ENCODE peak calls at places on chromosome 2, in seven cellular contexts. T, R, Q, I, C, P and V are unnamed samples.

GRCh38 chr2:19982268-19982667 is 7.6 kb downstream of the WDR35 start:
- DNase-seq in Q (no peak), T (no peak), I (no peak), P (peak), C (no peak), R (no peak), V (no peak)

GRCh38 chr2:32289165-32290054 is 11.7 kb downstream of the YIPF4 start:
- DNase-seq in T (no peak), C (peak), Q (no peak), P (peak), R (peak), I (no peak), V (peak)

GRCh38 chr2:21276163-21276562 is 152.4 kb downstream of the TDRD15 start:
- DNase-seq in Q (no peak), R (peak), T (no peak), I (no peak), C (no peak), P (no peak), V (no peak)

GRCh38 chr2:159891917-159892691 is 94.1 kb upstream of the CD302 start:
- DNase-seq in T (no peak), P (peak), I (peak), Q (no peak), C (peak), R (peak), V (no peak)

GRCh38 chr2:219551412-219551811 is 7.6 kb downstream of the TMEM198 start:
- DNase-seq in T (no peak), C (peak), Q (peak), P (peak), I (no peak), R (no peak), V (no peak)

GRCh38 chr2:10414591-10414990 is 33.5 kb downstream of the ODC1 start:
- DNase-seq in I (no peak), T (no peak), C (no peak), Q (no peak), P (no peak), R (peak), V (no peak)

GRCh38 chr2:64781991-64782390 is 128.3 kb upstream of the SERTAD2 start:
- DNase-seq in I (no peak), R (no peak), C (peak), P (peak), T (no peak), Q (no peak), V (no peak)

GRCh38 chr2:200483729-200484198 is 26.1 kb downstream of the KCTD18 start:
- DNase-seq in I (no peak), Q (no peak), T (no peak), P (no peak), C (peak), R (peak), V (no peak)

GRCh38 chr2:200417389-200417788 is 92.5 kb downstream of the KCTD18 start:
- DNase-seq in R (no peak), Q (no peak), P (no peak), T (no peak), C (no peak), I (no peak), V (no peak)

GRCh38 chr2:10331702-10332401 is 29.1 kb downstream of the HPCAL1 start:
- DNase-seq in T (peak), R (peak), Q (no peak), I (no peak), C (no peak), P (no peak), V (peak)

GRCh38 chr2:238652771-238653157 is 195.1 kb upstream of the TWIST2 start:
- DNase-seq in P (no peak), Q (no peak), I (no peak), C (no peak), R (no peak), T (no peak), V (no peak)
- H3K4me3 ChIP-seq in P (no peak), Q (no peak), I (no peak), C (no peak), R (no peak), T (no peak), V (no peak)

DNA sequence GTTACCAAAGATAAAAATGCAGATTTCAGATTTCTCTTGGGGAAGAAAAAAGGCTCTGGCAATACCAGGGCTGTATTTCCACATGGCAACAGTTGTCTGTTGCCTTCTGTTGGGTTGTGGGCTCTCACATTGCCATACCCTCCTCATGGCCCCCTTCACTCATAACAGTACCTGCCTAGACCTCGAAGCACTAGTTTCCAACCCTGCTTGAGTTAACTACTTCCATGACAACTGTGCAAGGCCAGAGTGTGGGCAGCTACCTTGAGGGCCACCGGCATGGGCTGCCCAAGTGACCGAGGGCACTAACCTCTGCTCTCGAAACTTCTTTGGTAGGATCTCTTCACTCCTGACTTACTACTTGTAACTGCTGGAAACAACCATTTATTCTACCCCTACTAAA is 2.5 kb upstream of the ACTR3 start:
- DNase-seq in C (no peak), T (no peak), I (no peak), P (no peak), Q (no peak), R (no peak), V (no peak)
- H3K4me3 ChIP-seq in C (no peak), T (peak), I (no peak), P (no peak), Q (no peak), R (no peak), V (no peak)

DNA sequence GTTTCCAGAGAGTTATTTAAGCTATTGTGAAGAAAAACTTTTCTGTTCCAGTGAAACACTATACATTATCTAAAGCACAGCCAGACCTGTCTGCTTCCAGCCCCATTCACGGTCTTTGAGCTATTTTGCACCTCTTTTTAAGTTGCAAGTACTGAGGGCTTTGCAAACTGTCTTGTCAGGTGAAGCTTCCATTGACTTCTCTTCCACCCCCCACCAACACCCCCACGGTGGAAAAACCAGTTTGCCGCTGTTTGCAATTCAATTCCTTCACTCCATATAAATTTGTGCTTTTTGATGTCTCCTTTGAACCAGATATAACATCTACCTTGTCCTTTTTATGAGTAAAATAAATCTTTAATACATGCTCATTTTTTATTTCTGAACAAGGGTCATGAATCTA is 15.7 kb downstream of the B3GNT7 start:
- DNase-seq in T (no peak), C (no peak), I (no peak), Q (peak), P (no peak), R (no peak), V (no peak)
- H3K4me3 ChIP-seq in T (no peak), C (no peak), I (no peak), Q (no peak), P (no peak), R (no peak), V (no peak)

GRCh38 chr2:161415467-161416293 is 417 bp upstream of the TBR1 start:
- DNase-seq in P (no peak), T (no peak), R (no peak), C (no peak), I (no peak), Q (no peak), V (no peak)

GRCh38 chr2:161416633-161417427 is 733 bp downstream of the TBR1 start:
- DNase-seq in R (no peak), Q (no peak), P (no peak), C (no peak), I (no peak), T (no peak), V (no peak)

GRCh38 chr2:161415041-161415440 is 1.1 kb upstream of the TBR1 start:
- DNase-seq in R (no peak), Q (no peak), P (no peak), C (no peak), T (no peak), I (no peak), V (no peak)

GRCh38 chr2:161417428-161418274 is 1.6 kb downstream of the TBR1 start:
- DNase-seq in T (no peak), R (no peak), I (no peak), Q (no peak), C (no peak), P (no peak), V (no peak)

DNA sequence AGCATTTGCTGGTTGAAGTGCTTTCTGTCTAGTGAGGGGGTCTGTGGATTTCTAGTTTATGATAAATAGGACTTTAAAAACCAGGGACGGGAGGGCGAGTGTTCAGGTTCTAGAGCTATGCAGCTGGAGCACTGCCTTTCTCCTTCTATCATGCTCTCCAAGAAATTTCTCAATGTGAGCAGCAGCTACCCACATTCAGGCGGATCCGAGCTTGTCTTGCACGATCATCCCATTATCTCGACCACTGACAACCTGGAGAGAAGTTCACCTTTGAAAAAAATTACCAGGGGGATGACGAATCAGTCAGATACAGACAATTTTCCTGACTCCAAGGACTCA is at the start of gene TBR1:
- DNase-seq in T (no peak), R (no peak), I (no peak), C (no peak), P (no peak), Q (no peak), V (no peak)
- H3K4me3 ChIP-seq in T (peak), R (no peak), I (no peak), C (no peak), P (no peak), Q (no peak), V (no peak)

GRCh38 chr2:191230174-191230573 is 15.0 kb upstream of the MYO1B start:
- DNase-seq in C (peak), Q (no peak), I (peak), P (peak), R (no peak), T (no peak), V (no peak)
- H3K4me3 ChIP-seq in C (no peak), Q (no peak), I (no peak), P (peak), R (no peak), T (no peak), V (no peak)

GRCh38 chr2:41821167-41821566 is 226.7 kb upstream of the PKDCC start:
- DNase-seq in T (no peak), C (no peak), P (no peak), R (no peak), I (no peak), Q (no peak), V (no peak)
- H3K4me3 ChIP-seq in T (no peak), C (no peak), P (no peak), R (no peak), I (no peak), Q (no peak), V (no peak)

DNA sequence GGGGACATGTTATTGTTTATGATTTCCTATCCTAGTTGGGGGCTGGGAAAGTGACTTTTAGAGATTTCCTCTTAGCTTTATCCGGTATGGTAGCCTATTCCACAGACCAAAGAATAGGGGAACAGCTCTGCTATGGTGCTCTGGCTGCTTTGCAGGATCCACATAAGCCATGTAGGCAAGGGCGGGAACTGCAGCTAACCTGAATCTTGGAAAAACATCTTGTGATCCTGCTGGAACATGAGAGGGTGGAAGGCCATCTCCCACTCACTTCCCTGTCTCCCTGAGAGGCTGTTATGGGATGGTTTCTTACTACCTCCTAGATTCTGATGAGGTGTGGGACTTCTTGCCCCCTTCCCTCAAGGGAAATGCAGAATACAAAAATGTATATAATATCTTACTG is 2.0 kb upstream of the DARS1 start:
- DNase-seq in I (no peak), P (no peak), T (no peak), Q (no peak), R (no peak), C (no peak), V (no peak)
- H3K4me3 ChIP-seq in I (no peak), P (no peak), T (no peak), Q (no peak), R (no peak), C (no peak), V (no peak)

GRCh38 chr2:62309081-62309464 is 113.2 kb downstream of the B3GNT2 start:
- DNase-seq in C (no peak), I (no peak), T (no peak), R (no peak), P (no peak), Q (no peak), V (no peak)

GRCh38 chr2:62309465-62310091 is 113.7 kb downstream of the B3GNT2 start:
- DNase-seq in I (no peak), P (no peak), Q (no peak), T (peak), C (no peak), R (no peak), V (no peak)

GRCh38 chr2:62314291-62314690 is 118.4 kb downstream of the B3GNT2 start:
- DNase-seq in R (no peak), I (no peak), T (no peak), Q (no peak), C (no peak), P (no peak), V (no peak)

GRCh38 chr2:62319061-62319460 is 123.1 kb downstream of the B3GNT2 start:
- DNase-seq in R (no peak), P (no peak), T (no peak), Q (no peak), I (no peak), C (no peak), V (no peak)

GRCh38 chr2:62313433-62314227 is 117.7 kb downstream of the B3GNT2 start:
- DNase-seq in P (no peak), R (no peak), T (peak), C (no peak), I (no peak), Q (no peak), V (peak)
- H3K4me3 ChIP-seq in P (no peak), R (no peak), T (peak), C (no peak), I (no peak), Q (no peak), V (no peak)

GRCh38 chr2:169732583-169733358 is 861 bp upstream of the KLHL23 start:
- DNase-seq in T (no peak), Q (no peak), R (no peak), P (no peak), I (no peak), C (no peak), V (peak)
- H3K4me3 ChIP-seq in T (peak), Q (peak), R (no peak), P (peak), I (peak), C (peak), V (peak)

GRCh38 chr2:212958757-212959295 is 192.6 kb downstream of the IKZF2 start:
- DNase-seq in T (no peak), I (peak), P (peak), C (peak), R (no peak), Q (no peak), V (no peak)

GRCh38 chr2:212957624-212958023 is 193.8 kb downstream of the IKZF2 start:
- DNase-seq in R (no peak), P (no peak), Q (no peak), T (no peak), C (no peak), I (no peak), V (peak)

GRCh38 chr2:212956665-212957064 is 194.7 kb downstream of the IKZF2 start:
- DNase-seq in C (peak), T (no peak), P (no peak), R (no peak), Q (no peak), I (no peak), V (no peak)

GRCh38 chr2:212958133-212958532 is 193.3 kb downstream of the IKZF2 start:
- DNase-seq in T (no peak), Q (no peak), C (no peak), R (no peak), P (no peak), I (no peak), V (no peak)

GRCh38 chr2:212957184-212957583 is 194.2 kb downstream of the IKZF2 start:
- DNase-seq in P (no peak), Q (no peak), T (no peak), R (no peak), I (no peak), C (no peak), V (no peak)
- H3K4me3 ChIP-seq in P (no peak), Q (no peak), T (no peak), R (no peak), I (no peak), C (no peak), V (no peak)